ENCODE peak calls at places on chromosome 2, in four cellular contexts. W is AG04449, X is lung, V is GM12865. F is an unnamed sample.

GRCh38 chr2:234863043-234863934 is 88.5 kb upstream of the SH3BP4 start:
- DNase-seq in V (no peak), W (no peak), X (no peak), F (no peak)

GRCh38 chr2:157782057-157782845 is 93.9 kb downstream of the ACVR1 start:
- DNase-seq in V (no peak), W (no peak), X (no peak), F (no peak)

GRCh38 chr2:212154392-212154791 is 384.2 kb downstream of the ERBB4 start:
- DNase-seq in W (no peak), V (no peak), X (no peak), F (no peak)

GRCh38 chr2:164143183-164143930 is 407.5 kb upstream of the FIGN start:
- DNase-seq in W (no peak), X (no peak), V (no peak), F (no peak)

GRCh38 chr2:118613742-118614141 is 233.7 kb downstream of the EN1 start:
- DNase-seq in V (no peak), X (no peak), W (no peak), F (no peak)

GRCh38 chr2:135337066-135337465 is 194.0 kb downstream of the ZRANB3 start:
- DNase-seq in V (no peak), W (no peak), X (no peak), F (peak; percentile 7)

GRCh38 chr2:199830531-199830930 is 20.5 kb downstream of the FTCDNL1 start:
- DNase-seq in V (no peak), W (no peak), X (no peak), F (no peak)

GRCh38 chr2:174546519-174547506 is 50.8 kb downstream of the WIPF1 start:
- DNase-seq in X (no peak), V (peak; percentile 61), W (no peak), F (no peak)

GRCh38 chr2:36667931-36668330 is 28.6 kb upstream of the VIT start:
- DNase-seq in V (no peak), X (no peak), W (no peak), F (no peak)

GRCh38 chr2:71546777-71547281 is 93.5 kb downstream of the DYSF start:
- DNase-seq in X (no peak), V (no peak), W (no peak), F (no peak)

GRCh38 chr2:136247204-136247990 is 129.4 kb upstream of the CXCR4 start:
- DNase-seq in V (no peak), X (no peak), W (no peak), F (no peak)

GRCh38 chr2:17599617-17600016 is 59.1 kb downstream of the VSNL1 start:
- DNase-seq in X (no peak), V (no peak), W (no peak), F (no peak)

GRCh38 chr2:27159271-27159670 is 10.5 kb downstream of the TCF23 start:
- DNase-seq in V (no peak), X (no peak), W (no peak), F (no peak)

GRCh38 chr2:27170569-27171337 is 21.9 kb downstream of the TCF23 start:
- DNase-seq in V (no peak), X (no peak), W (no peak), F (no peak)

GRCh38 chr2:27162151-27163121 is 13.6 kb downstream of the TCF23 start:
- DNase-seq in V (peak; percentile 54), W (no peak), X (no peak), F (no peak)

GRCh38 chr2:27164960-27165763 is 16.4 kb downstream of the TCF23 start:
- DNase-seq in W (no peak), X (no peak), V (peak; percentile 58), F (no peak)
- H3K4me3 ChIP-seq in W (no peak overlapping the region), X (no peak overlapping the region), V (no peak overlapping the region), F (no peak overlapping the region)

GRCh38 chr2:41826921-41827320 is 220.9 kb upstream of the PKDCC start:
- DNase-seq in W (no peak), X (no peak), V (no peak), F (no peak)
- TF ChIP-seq CTCF in W (no peak), X (no peak), V (no peak), F (no peak)

DNA sequence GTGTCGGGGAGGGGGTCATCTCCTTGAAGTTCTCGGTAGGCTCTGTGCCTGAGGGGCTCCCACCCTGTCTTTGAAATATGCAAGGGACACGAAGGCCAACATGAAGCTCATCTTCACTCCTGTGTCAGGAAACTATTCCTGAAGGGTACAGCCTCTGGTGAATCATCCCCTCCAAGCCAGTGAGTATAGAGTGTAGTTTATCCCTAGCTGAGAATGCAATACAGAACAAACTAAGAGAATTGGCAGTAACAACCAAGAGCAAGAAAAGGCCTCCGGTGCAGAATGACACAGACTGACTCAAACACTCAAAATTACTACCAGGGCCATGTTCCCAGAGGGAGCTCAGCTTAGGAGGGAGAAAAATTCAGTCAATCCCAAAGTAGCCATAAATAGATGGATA is 413.3 kb downstream of the BCL11A start:
- DNase-seq in V (no peak), X (no peak), W (no peak), F (no peak)
- H3K4me3 ChIP-seq in V (no peak overlapping the region), X (no peak overlapping the region), W (no peak overlapping the region), F (no peak overlapping the region)

GRCh38 chr2:143163499-143163898 is 34.3 kb downstream of the ARHGAP15 start:
- DNase-seq in W (no peak), X (no peak), V (no peak), F (no peak)

GRCh38 chr2:143165291-143165690 is 36.1 kb downstream of the ARHGAP15 start:
- DNase-seq in V (no peak), W (no peak), X (no peak), F (no peak)

GRCh38 chr2:143171817-143172216 is 42.6 kb downstream of the ARHGAP15 start:
- DNase-seq in W (no peak), X (no peak), V (no peak), F (no peak)

GRCh38 chr2:143169105-143169504 is 39.9 kb downstream of the ARHGAP15 start:
- DNase-seq in X (no peak), W (no peak), V (no peak), F (no peak)
- TF ChIP-seq CTCF in X (no peak), W (no peak), V (no peak), F (no peak)

GRCh38 chr2:8388779-8389178 is 293.1 kb upstream of the ID2 start:
- DNase-seq in X (no peak), W (no peak), V (peak; percentile 35), F (no peak)
- H3K4me3 ChIP-seq in X (no peak overlapping the region), W (no peak overlapping the region), V (no peak overlapping the region), F (no peak overlapping the region)

DNA sequence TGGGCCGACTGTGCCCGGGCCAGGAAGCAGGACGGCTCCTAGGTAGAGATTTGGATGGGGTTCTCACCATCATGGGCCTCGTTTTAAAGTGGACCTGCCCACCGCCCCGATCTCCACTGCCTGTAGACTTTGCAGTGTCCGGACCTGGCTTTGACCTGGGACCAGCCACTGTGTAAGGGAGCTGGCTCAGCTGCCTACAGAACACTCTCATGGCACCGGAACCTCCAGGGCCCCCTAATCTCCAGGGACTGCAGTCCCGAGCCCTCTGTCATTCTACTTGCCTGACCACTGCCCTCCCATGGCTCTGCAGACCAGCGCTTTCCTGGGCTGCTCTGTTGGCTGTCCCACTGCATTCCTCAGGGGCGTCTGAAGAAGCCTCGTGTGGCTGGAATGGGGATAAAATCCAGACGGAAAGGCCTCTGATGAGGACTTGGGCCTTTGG is 120.8 kb downstream of the GLI2 start:
- DNase-seq in W (no peak), X (no peak), V (no peak), F (no peak)
- TF ChIP-seq CTCF in W (peak; percentile 49), X (no peak), V (no peak), F (no peak)

GRCh38 chr2:15943914-15944313 is 3.6 kb downstream of the MYCN start:
- DNase-seq in W (no peak), X (no peak), V (no peak), F (no peak)

GRCh38 chr2:15942711-15943345 is 2.5 kb downstream of the MYCN start:
- DNase-seq in X (no peak), W (no peak), V (no peak), F (no peak)

GRCh38 chr2:15944325-15945017 is 4.1 kb downstream of the MYCN start:
- DNase-seq in X (no peak), W (no peak), V (no peak), F (no peak)

GRCh38 chr2:15941970-15942710 is 1.8 kb downstream of the MYCN start:
- DNase-seq in W (no peak), V (no peak), X (no peak), F (no peak)

DNA sequence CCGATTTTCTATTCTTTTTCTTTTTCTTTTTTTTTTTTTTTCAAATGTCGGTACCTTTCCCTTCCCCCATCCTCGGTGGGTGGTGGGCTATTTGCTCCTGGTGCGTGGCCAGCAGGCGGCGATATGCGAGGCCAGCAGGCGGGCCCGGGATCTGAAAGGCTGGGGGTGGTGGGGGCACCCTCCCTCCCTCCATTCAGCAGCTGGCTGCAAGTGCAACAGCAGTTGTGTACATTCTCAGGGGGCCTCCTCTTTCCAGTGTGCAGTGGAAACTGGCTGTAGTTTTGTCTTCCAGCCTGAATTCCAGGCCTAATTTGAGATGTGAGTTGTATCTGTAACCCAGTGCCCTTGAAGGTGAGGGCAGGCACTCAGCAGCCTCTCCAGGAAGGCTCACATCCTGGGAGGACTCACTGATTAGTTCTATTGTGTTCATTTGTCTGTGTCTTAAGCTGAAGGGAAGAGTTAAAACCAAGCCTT is 3.1 kb downstream of the MYCN start:
- DNase-seq in V (no peak), W (no peak), X (no peak), F (no peak)
- H3K4me3 ChIP-seq in V (no peak overlapping the region), W (no peak overlapping the region), X (no peak overlapping the region), F (no peak overlapping the region)

DNA sequence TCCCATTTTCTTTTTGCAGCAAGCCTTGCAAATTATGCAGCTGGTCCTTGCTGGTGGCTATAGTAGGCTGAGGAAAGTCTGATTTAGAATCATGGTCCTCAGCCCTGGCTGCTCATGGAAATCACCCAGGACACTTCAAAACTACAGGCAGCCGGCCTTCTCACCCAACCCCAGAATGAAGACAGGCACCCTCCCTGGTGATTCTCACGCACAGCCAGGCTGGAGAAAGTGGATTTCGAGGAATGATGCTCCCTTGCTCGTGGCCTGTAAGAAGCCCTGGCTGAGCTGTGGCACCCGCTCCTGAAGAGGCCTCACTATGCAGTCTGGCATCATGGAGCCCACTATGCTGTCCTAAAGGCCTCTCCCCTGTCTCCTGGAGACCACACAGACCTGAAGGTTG is 157.4 kb downstream of the CAPN13 start:
- DNase-seq in X (no peak), V (no peak), W (no peak), F (no peak)
- TF ChIP-seq CTCF in X (no peak), V (no peak), W (no peak), F (no peak)

F was measured in LNCaP clone FGC.